ENCODE peak calls at places on chromosomes 1 and 21, in seven cellular contexts. S is NCI-H748 treated with DMSO at 0.1 percent for 48 hours; G is cardiac fibroblast; R is substantia nigra; V is activated T-cell treated with anti-CD3 and anti-CD28 coated beads for 1 hour; A is activated naive CD4-positive, alpha-beta T cell; M is choroid plexus epithelial cell. W is an unnamed sample.
A peak's percentile ranks its signal among the peaks of the same experiment; 100 is the strongest.

GRCh38 chr1:43300661-43301094 is at the start of gene TIE1:
- DNase-seq in S (no peak), G (peak; percentile 28), R (no peak), V (no peak), A (no peak), M (no peak), W (no peak)

GRCh38 chr1:107264561-107264960 is 123.7 kb downstream of the NTNG1 start:
- DNase-seq in S (no peak), G (no peak), R (no peak), V (no peak), A (no peak), M (peak; percentile 3), W (no peak)

GRCh38 chr1:115006191-115006590 is 23.4 kb upstream of the TSHB start:
- DNase-seq in S (no peak), G (no peak), R (no peak), V (no peak), A (no peak), M (no peak), W (no peak)

GRCh38 chr1:52032124-52032784 is 1.4 kb downstream of the KTI12 start:
- DNase-seq in S (no peak), G (no peak), R (no peak), V (no peak), A (no peak), M (no peak), W (peak; percentile 26)

GRCh38 chr21:45012661-45013270 is 61.6 kb upstream of the ADARB1 start:
- DNase-seq in S (no peak), G (no peak), R (no peak), V (no peak), A (no peak), M (no peak), W (no peak)

GRCh38 chr1:116987256-116987555 is 14.4 kb upstream of the CD101 start:
- DNase-seq in S (no peak), G (no peak), R (no peak), V (peak; percentile 57), A (peak; percentile 38), M (no peak), W (no peak)

GRCh38 chr1:53547321-53547720 is 88.1 kb downstream of the DMRTB1 start:
- DNase-seq in S (no peak), G (no peak), R (no peak), V (no peak), A (no peak), M (no peak), W (no peak)

GRCh38 chr1:24688621-24689195 is 45.6 kb downstream of the SRRM1 start:
- DNase-seq in S (peak; percentile 32), G (peak; percentile 83), R (peak; percentile 73), V (peak; percentile 53), A (no peak), M (peak; percentile 74), W (peak; percentile 77)

GRCh38 chr1:4622821-4623220 is 31.6 kb upstream of the AJAP1 start:
- DNase-seq in S (no peak), G (no peak), R (no peak), V (no peak), A (no peak), M (no peak), W (no peak)

GRCh38 chr1:10691740-10692125 is 104.7 kb downstream of the CASZ1 start:
- DNase-seq in S (no peak), G (no peak), R (no peak), V (no peak), A (no peak), M (no peak), W (no peak)

GRCh38 chr1:163290025-163290610 is 31.6 kb upstream of the NUF2 start:
- DNase-seq in S (peak; percentile 93), G (peak; percentile 89), R (no peak), V (no peak), A (no peak), M (peak; percentile 50), W (no peak)

GRCh38 chr1:41599912-41600311 is 115.4 kb upstream of the EDN2 start:
- DNase-seq in S (no peak), G (peak; percentile 46), R (no peak), V (no peak), A (no peak), M (peak; percentile 66), W (no peak)

GRCh38 chr1:59367269-59368006 is 70.5 kb downstream of the FGGY start:
- DNase-seq in S (no peak), G (peak; percentile 97), R (no peak), V (no peak), A (no peak), M (peak; percentile 97), W (no peak)

GRCh38 chr1:161071886-161072371 is 2.2 kb upstream of the ARHGAP30 start:
- DNase-seq in S (no peak), G (peak; percentile 66), R (no peak), V (peak; percentile 34), A (no peak), M (peak; percentile 54), W (peak; percentile 64)

GRCh38 chr1:66381626-66382275 is 152.2 kb upstream of the SGIP1 start:
- DNase-seq in S (no peak), G (no peak), R (no peak), V (no peak), A (no peak), M (no peak), W (no peak)

GRCh38 chr1:20255666-20256065 is 35.0 kb upstream of the VWA5B1 start:
- DNase-seq in S (no peak), G (peak; percentile 59), R (no peak), V (no peak), A (no peak), M (peak; percentile 57), W (no peak)

GRCh38 chr1:41683681-41684500 is 199.4 kb upstream of the EDN2 start:
- DNase-seq in S (no peak), G (no peak), R (no peak), V (no peak), A (no peak), M (no peak), W (no peak)

GRCh38 chr1:229843627-229844238 is 217.7 kb downstream of the URB2 start:
- DNase-seq in S (peak; percentile 17), G (peak; percentile 29), R (no peak), V (no peak), A (no peak), M (peak; percentile 47), W (no peak)

GRCh38 chr1:207499573-207499972 is 3.6 kb downstream of the CR1 start:
- DNase-seq in S (peak; percentile 74), G (peak; percentile 77), R (peak; percentile 15), V (peak; percentile 52), A (peak; percentile 4), M (peak; percentile 86), W (peak; percentile 84)

GRCh38 chr1:208171615-208172388 is 72.4 kb downstream of the PLXNA2 start:
- DNase-seq in S (no peak), G (no peak), R (no peak), V (no peak), A (no peak), M (peak; percentile 36), W (peak; percentile 67)

GRCh38 chr1:17397910-17398700 is 26.1 kb downstream of the PADI6 start:
- DNase-seq in S (no peak), G (no peak), R (no peak), V (no peak), A (no peak), M (no peak), W (no peak)

GRCh38 chr1:20325407-20325737 is 34.7 kb downstream of the VWA5B1 start:
- DNase-seq in S (no peak), G (no peak), R (no peak), V (no peak), A (no peak), M (no peak), W (no peak)

GRCh38 chr1:245031041-245031440 is 123.7 kb upstream of the KIF26B start:
- DNase-seq in S (no peak), G (no peak), R (no peak), V (no peak), A (no peak), M (no peak), W (no peak)

GRCh38 chr1:42422672-42423236 is 33.1 kb downstream of the ZMYND12 start:
- DNase-seq in S (no peak), G (no peak), R (no peak), V (no peak), A (no peak), M (no peak), W (no peak)

GRCh38 chr1:80048706-80049105 is 1042.2 kb upstream of the ADGRL4 start:
- DNase-seq in S (no peak), G (no peak), R (no peak), V (no peak), A (no peak), M (no peak), W (no peak)

GRCh38 chr21:25186278-25186677 is 421.0 kb downstream of the MRPL39 start:
- DNase-seq in S (no peak), G (no peak), R (no peak), V (no peak), A (no peak), M (no peak), W (no peak)

GRCh38 chr1:165580931-165581871 is 37.4 kb downstream of the LRRC52 start:
- DNase-seq in S (no peak), G (no peak), R (no peak), V (no peak), A (no peak), M (peak; percentile 32), W (no peak)

GRCh38 chr1:41663671-41664400 is 179.4 kb upstream of the EDN2 start:
- DNase-seq in S (no peak), G (no peak), R (no peak), V (no peak), A (no peak), M (no peak), W (no peak)

GRCh38 chr1:53327183-53327941 is 508 bp downstream of the LRP8 start:
- DNase-seq in S (peak; percentile 34), G (peak; percentile 32), R (no peak), V (peak; percentile 38), A (peak; percentile 21), M (peak; percentile 33), W (peak; percentile 54)

GRCh38 chr1:154212083-154212482 is 6.0 kb upstream of the CFAP141 start:
- DNase-seq in S (no peak), G (no peak), R (no peak), V (no peak), A (no peak), M (no peak), W (no peak)

GRCh38 chr1:8847990-8848389 is 30.5 kb downstream of the ENO1 start:
- DNase-seq in S (no peak), G (no peak), R (no peak), V (no peak), A (no peak), M (no peak), W (no peak)

GRCh38 chr1:24921938-24922662 is 8.0 kb downstream of the RUNX3 start:
- DNase-seq in S (no peak), G (no peak), R (no peak), V (no peak), A (no peak), M (no peak), W (no peak)

GRCh38 chr1:28144203-28145135 is 32.0 kb downstream of the PTAFR start:
- DNase-seq in S (no peak), G (peak; percentile 32), R (no peak), V (no peak), A (no peak), M (peak; percentile 79), W (no peak)

GRCh38 chr1:45767035-45767434 is 16.6 kb upstream of the IPP start:
- DNase-seq in S (no peak), G (peak; percentile 36), R (no peak), V (no peak), A (no peak), M (peak; percentile 70), W (no peak)

GRCh38 chr1:113191579-113192076 is 118.6 kb downstream of the LRIG2 start:
- DNase-seq in S (no peak), G (no peak), R (no peak), V (no peak), A (no peak), M (no peak), W (no peak)

W was measured in erythroblast.